ENCODE peak calls at places on chromosomes 4 and X, in nine cellular contexts. A, S, W, C, D, G, O, V and L are unnamed samples.

GRCh38 chr4:73589261-73589847 is 30.9 kb downstream of the RASSF6 start:
- DNase-seq in A (peak), S (no peak), W (no peak), C (no peak), D (no peak), G (no peak), O (no peak), V (no peak), L (no peak)

GRCh38 chrX:142052238-142052637 is 148.5 kb downstream of the MAGEC1 start:
- DNase-seq in A (no peak), S (no peak), W (no peak), C (no peak), D (no peak), G (no peak), O (no peak), V (no peak), L (no peak)

GRCh38 chr4:20203508-20203907 is 48.2 kb upstream of the SLIT2 start:
- DNase-seq in A (peak), S (no peak), W (no peak), C (no peak), D (no peak), G (no peak), O (no peak), V (no peak), L (no peak)

GRCh38 chr4:74394476-74395136 is 29.7 kb downstream of the EREG start:
- DNase-seq in A (peak), S (peak), W (no peak), C (no peak), D (no peak), G (no peak), O (no peak), V (no peak), L (no peak)

GRCh38 chr4:92183825-92184224 is 119.9 kb upstream of the GRID2 start:
- DNase-seq in A (no peak), S (no peak), W (no peak), C (no peak), D (no peak), G (no peak), O (no peak), V (no peak), L (no peak)

GRCh38 chr4:40916880-40917279 is 167.1 kb downstream of the NSUN7 start:
- DNase-seq in A (peak), S (peak), W (no peak), C (peak), D (no peak), G (peak), O (peak), V (peak), L (no peak)

GRCh38 chr4:104728380-104729122 is 233.9 kb upstream of the CXXC4 start:
- DNase-seq in A (peak), S (no peak), W (no peak), C (no peak), D (peak), G (no peak), O (no peak), V (peak), L (no peak)

GRCh38 chr4:83125738-83126141 is 11.2 kb upstream of the PLAC8 start:
- DNase-seq in A (no peak), S (peak), W (no peak), C (no peak), D (no peak), G (no peak), O (no peak), V (no peak), L (no peak)

GRCh38 chrX:48782795-48783194 is 3.6 kb upstream of the GATA1 start:
- DNase-seq in A (no peak), S (no peak), W (no peak), C (no peak), D (no peak), G (no peak), O (no peak), V (no peak), L (no peak)

GRCh38 chrX:110280954-110281353 is 36.9 kb downstream of the AMMECR1 start:
- DNase-seq in A (peak), S (no peak), W (no peak), C (no peak), D (no peak), G (no peak), O (no peak), V (no peak), L (no peak)

GRCh38 chrX:107123750-107124149 is 5.1 kb upstream of the RBM41 start:
- DNase-seq in A (peak), S (no peak), W (no peak), C (no peak), D (no peak), G (no peak), O (no peak), V (no peak), L (no peak)

GRCh38 chr4:15707363-15707715 is 4.5 kb downstream of the BST1 start:
- DNase-seq in A (no peak), S (no peak), W (no peak), C (no peak), D (no peak), G (no peak), O (no peak), V (no peak), L (no peak)

GRCh38 chr4:60452259-60452658 is 747.9 kb upstream of the ADGRL3 start:
- DNase-seq in A (no peak), S (no peak), W (no peak), C (no peak), D (no peak), G (no peak), O (no peak), V (no peak), L (no peak)

GRCh38 chr4:30870513-30870912 is 150.3 kb downstream of the PCDH7 start:
- DNase-seq in A (no peak), S (no peak), W (no peak), C (no peak), D (no peak), G (no peak), O (no peak), V (no peak), L (no peak)

GRCh38 chr4:2954358-2955185 is 8.6 kb downstream of the NOP14 start:
- DNase-seq in A (no peak), S (no peak), W (no peak), C (peak), D (no peak), G (no peak), O (no peak), V (no peak), L (peak)

GRCh38 chr4:77170926-77171325 is 13.9 kb downstream of the CCNG2 start:
- DNase-seq in A (no peak), S (no peak), W (no peak), C (no peak), D (no peak), G (no peak), O (no peak), V (no peak), L (no peak)

GRCh38 chr4:7960017-7960789 is 20.5 kb upstream of the AFAP1 start:
- DNase-seq in A (peak), S (no peak), W (peak), C (no peak), D (no peak), G (no peak), O (no peak), V (no peak), L (no peak)

GRCh38 chr4:67933755-67934154 is 29.5 kb downstream of the TMPRSS11A start:
- DNase-seq in A (peak), S (no peak), W (no peak), C (no peak), D (no peak), G (no peak), O (no peak), V (no peak), L (no peak)

GRCh38 chrX:103831342-103831802 is 685 bp downstream of the RAB9B start:
- DNase-seq in A (no peak), S (no peak), W (no peak), C (no peak), D (peak), G (no peak), O (peak), V (peak), L (no peak)

GRCh38 chr4:163587867-163588266 is 93.4 kb downstream of the TMA16 start:
- DNase-seq in A (no peak), S (no peak), W (no peak), C (peak), D (no peak), G (no peak), O (no peak), V (no peak), L (no peak)

GRCh38 chr4:183362916-183363542 is 40.8 kb upstream of the CLDN24 start:
- DNase-seq in A (peak), S (no peak), W (no peak), C (no peak), D (no peak), G (no peak), O (no peak), V (no peak), L (no peak)

GRCh38 chrX:48826876-48827653 is 752 bp downstream of the ERAS start:
- DNase-seq in A (no peak), S (no peak), W (no peak), C (no peak), D (no peak), G (no peak), O (no peak), V (no peak), L (no peak)

GRCh38 chrX:48472851-48473717 is 2.9 kb upstream of the FTSJ1 start:
- DNase-seq in A (no peak), S (no peak), W (no peak), C (no peak), D (no peak), G (no peak), O (no peak), V (no peak), L (no peak)

GRCh38 chrX:10479508-10479907 is 140.9 kb downstream of the MID1 start:
- DNase-seq in A (no peak), S (no peak), W (no peak), C (no peak), D (no peak), G (no peak), O (no peak), V (no peak), L (no peak)

GRCh38 chrX:100635040-100635439 is 1.6 kb downstream of the TSPAN6 start:
- DNase-seq in A (no peak), S (no peak), W (no peak), C (no peak), D (no peak), G (no peak), O (no peak), V (no peak), L (no peak)

GRCh38 chr4:151788021-151788420 is 27.2 kb upstream of the GATB start:
- DNase-seq in A (no peak), S (no peak), W (no peak), C (no peak), D (no peak), G (no peak), O (no peak), V (no peak), L (no peak)

GRCh38 chr4:169404959-169405358 is 134.2 kb upstream of the SH3RF1 start:
- DNase-seq in A (peak), S (no peak), W (no peak), C (no peak), D (no peak), G (no peak), O (peak), V (no peak), L (no peak)

GRCh38 chr4:180028682-180029081 is 2214.5 kb upstream of the TENM3 start:
- DNase-seq in A (no peak), S (peak), W (no peak), C (peak), D (no peak), G (peak), O (peak), V (no peak), L (no peak)

GRCh38 chr4:150579591-150580234 is 2.2 kb upstream of the MAB21L2 start:
- DNase-seq in A (no peak), S (no peak), W (no peak), C (no peak), D (no peak), G (peak), O (no peak), V (no peak), L (no peak)

GRCh38 chr4:165398570-165398969 is 19.8 kb downstream of the CPE start:
- DNase-seq in A (peak), S (no peak), W (no peak), C (peak), D (no peak), G (no peak), O (no peak), V (peak), L (peak)

GRCh38 chr4:54063224-54063623 is 1.2 kb downstream of the CHIC2 start:
- DNase-seq in A (peak), S (no peak), W (no peak), C (no peak), D (no peak), G (no peak), O (no peak), V (no peak), L (no peak)

GRCh38 chrX:23365541-23365940 is 30.9 kb downstream of the PTCHD1 start:
- DNase-seq in A (no peak), S (no peak), W (no peak), C (no peak), D (no peak), G (no peak), O (no peak), V (no peak), L (no peak)

GRCh38 chr4:67048530-67048929 is 496.8 kb downstream of the CENPC start:
- DNase-seq in A (no peak), S (no peak), W (no peak), C (no peak), D (no peak), G (no peak), O (no peak), V (no peak), L (no peak)

GRCh38 chrX:13010546-13010945 is 33.9 kb downstream of the FAM9C start:
- DNase-seq in A (no peak), S (no peak), W (no peak), C (no peak), D (no peak), G (no peak), O (no peak), V (no peak), L (no peak)

GRCh38 chr4:5693871-5694270 is 14.5 kb downstream of the EVC2 start:
- DNase-seq in A (no peak), S (no peak), W (no peak), C (no peak), D (no peak), G (no peak), O (no peak), V (no peak), L (no peak)

GRCh38 chr4:3238721-3239120 is 10.2 kb upstream of the MSANTD1 start:
- DNase-seq in A (no peak), S (no peak), W (no peak), C (no peak), D (no peak), G (no peak), O (no peak), V (no peak), L (no peak)

GRCh38 chr4:25399502-25399901 is 22.4 kb downstream of the ANAPC4 start:
- DNase-seq in A (no peak), S (no peak), W (no peak), C (no peak), D (no peak), G (no peak), O (no peak), V (no peak), L (no peak)

GRCh38 chr4:181525641-181526040 is 717.6 kb upstream of the TENM3 start:
- DNase-seq in A (no peak), S (no peak), W (no peak), C (peak), D (no peak), G (no peak), O (no peak), V (no peak), L (no peak)

GRCh38 chrX:16946361-16946964 is at the start of gene REPS2:
- DNase-seq in A (peak), S (peak), W (peak), C (peak), D (no peak), G (peak), O (peak), V (peak), L (peak)

GRCh38 chrX:6660567-6661252 is 125.8 kb upstream of the VCX3A start:
- DNase-seq in A (no peak), S (no peak), W (no peak), C (no peak), D (no peak), G (no peak), O (no peak), V (no peak), L (no peak)
- TF ChIP-seq CTCF in A (no peak), S (no peak), W (no peak), C (no peak), D (no peak), G (no peak), O (no peak), V (no peak), L (no peak)

GRCh38 chrX:39445336-39445735 is 644.1 kb downstream of the MID1IP1 start:
- DNase-seq in A (no peak), S (peak), W (no peak), C (peak), D (no peak), G (no peak), O (no peak), V (no peak), L (no peak)
- TF ChIP-seq CTCF in A (peak), S (peak), W (no peak), C (peak), D (peak), G (peak), O (peak), V (no peak), L (peak)

GRCh38 chr4:17111959-17112659 is 213.7 kb upstream of the LDB2 start:
- DNase-seq in A (peak), S (no peak), W (no peak), C (peak), D (no peak), G (no peak), O (peak), V (no peak), L (no peak)
- TF ChIP-seq CTCF in A (peak), S (no peak), W (no peak), C (peak), D (peak), G (peak), O (peak), V (no peak), L (peak)

DNA sequence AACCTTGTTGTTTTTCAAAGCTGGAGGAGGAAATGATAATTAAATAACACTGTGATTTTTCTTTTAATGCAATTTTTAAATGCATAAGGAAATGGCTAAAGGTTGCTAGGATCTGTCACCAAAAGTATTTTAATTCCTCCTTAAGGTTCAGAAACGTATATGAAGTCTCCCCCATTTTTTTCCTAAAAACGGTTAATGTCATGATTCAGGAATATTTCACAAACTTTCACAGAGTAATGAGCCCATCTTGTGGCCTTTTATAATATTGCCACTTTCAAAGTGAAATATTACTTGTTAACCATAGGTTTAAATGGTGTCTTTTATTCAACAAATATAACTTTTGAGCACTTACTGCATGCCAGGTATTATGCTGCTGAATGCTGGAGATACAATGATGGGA is 99.5 kb upstream of the USP38 start:
- DNase-seq in A (no peak), S (no peak), W (no peak), C (no peak), D (no peak), G (no peak), O (no peak), V (no peak), L (no peak)
- TF ChIP-seq CTCF in A (peak), S (peak), W (peak), C (peak), D (peak), G (peak), O (no peak), V (peak), L (peak)

GRCh38 chr4:95080969-95081368 is 323.2 kb downstream of the BMPR1B start:
- DNase-seq in A (no peak), S (no peak), W (no peak), C (no peak), D (no peak), G (no peak), O (no peak), V (no peak), L (no peak)
- TF ChIP-seq CTCF in A (no peak), S (no peak), W (no peak), C (no peak), D (no peak), G (no peak), O (peak), V (no peak), L (no peak)

DNA sequence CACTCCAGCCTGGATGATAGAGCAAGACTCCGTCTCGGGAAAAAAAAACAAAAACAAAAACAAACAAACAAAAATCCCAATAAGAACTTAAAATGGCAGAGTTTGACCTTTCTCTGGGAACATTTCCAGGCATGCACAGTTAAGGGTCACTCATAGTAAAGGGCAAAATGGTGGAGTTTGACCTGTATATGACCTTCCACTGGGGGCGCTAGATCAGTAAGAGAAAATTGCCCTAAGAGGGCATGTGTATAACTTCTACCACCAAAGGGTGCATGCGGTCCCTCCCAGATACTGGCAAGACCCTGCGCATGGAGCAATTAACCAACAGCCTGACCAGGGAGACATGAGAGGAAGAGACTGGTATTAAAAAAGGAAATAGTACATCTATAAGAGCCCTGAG is 177.2 kb downstream of the MOSPD2 start:
- DNase-seq in A (no peak), S (no peak), W (no peak), C (peak), D (no peak), G (no peak), O (no peak), V (no peak), L (no peak)
- TF ChIP-seq CTCF in A (no peak), S (no peak), W (no peak), C (peak), D (no peak), G (no peak), O (peak), V (no peak), L (no peak)

DNA sequence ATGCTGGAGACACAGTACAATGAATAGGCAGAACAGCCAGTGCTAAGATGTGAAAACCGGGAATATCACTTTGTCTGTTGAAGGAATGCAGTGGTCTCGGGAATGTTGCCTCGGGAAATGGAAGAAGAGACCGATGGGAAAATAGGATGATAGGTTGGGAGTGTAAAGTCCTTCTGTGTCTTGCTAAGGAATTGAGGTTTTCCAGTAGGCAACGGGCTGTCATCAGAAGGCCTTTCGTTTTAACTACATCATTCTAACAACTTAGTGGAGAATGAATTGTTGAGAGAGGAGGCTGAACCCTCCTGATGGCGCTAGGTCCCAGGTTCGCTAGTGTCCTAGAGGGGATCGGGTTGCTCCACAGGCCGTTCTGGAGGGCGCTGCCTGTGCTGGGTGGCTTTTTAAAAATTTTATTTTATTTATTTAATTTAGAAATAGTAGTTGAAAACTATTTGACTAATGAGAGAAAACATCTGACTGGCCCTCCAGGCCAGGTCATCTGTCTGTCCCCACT is 735 bp downstream of the VBP1 start:
- DNase-seq in A (peak), S (no peak), W (no peak), C (peak), D (no peak), G (no peak), O (no peak), V (no peak), L (no peak)
- TF ChIP-seq CTCF in A (no peak), S (no peak), W (no peak), C (no peak), D (peak), G (no peak), O (peak), V (no peak), L (no peak)

DNA sequence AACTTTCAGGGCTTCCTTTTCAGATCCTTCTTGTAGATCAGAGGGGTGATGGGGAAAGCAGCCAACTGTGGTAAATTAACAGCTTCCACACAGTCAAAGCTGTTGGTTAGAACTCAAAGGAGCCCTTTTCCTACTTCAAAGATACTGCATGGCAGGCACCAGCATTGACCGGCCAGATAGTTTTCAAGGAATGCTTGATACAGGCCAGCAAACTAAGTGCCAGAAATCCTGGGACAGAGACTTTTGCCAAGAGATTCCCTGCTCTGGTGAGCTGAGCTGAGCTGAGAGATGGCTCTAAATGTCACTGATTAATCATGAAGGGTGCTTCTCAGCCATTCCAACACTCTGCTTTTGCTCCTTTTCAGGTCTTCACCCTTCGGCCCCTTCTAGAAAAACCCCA is 131.5 kb upstream of the MED14 start:
- DNase-seq in A (no peak), S (no peak), W (no peak), C (no peak), D (no peak), G (no peak), O (no peak), V (no peak), L (no peak)
- TF ChIP-seq CTCF in A (no peak), S (no peak), W (no peak), C (no peak), D (no peak), G (no peak), O (no peak), V (no peak), L (no peak)

GRCh38 chrX:95056901-95057300 is 1382.9 kb downstream of the FAM133A start:
- DNase-seq in A (peak), S (no peak), W (no peak), C (no peak), D (no peak), G (no peak), O (no peak), V (no peak), L (no peak)
- TF ChIP-seq CTCF in A (peak), S (no peak), W (no peak), C (peak), D (no peak), G (no peak), O (peak), V (no peak), L (peak)